ENCODE peak calls at places on chromosomes 13 and 19, in seven cellular contexts. J is amygdala; C is NCI-H2081; P is pons; X is stimulated activated CD8-positive, alpha-beta memory T cell treated with anti-CD3 and anti-CD28 coated beads, Interleukin-7, amount 100 ng/mL, for 48 hours; I is foreskin fibroblast; M is nucleus accumbens. L is an unnamed sample.

GRCh38 chr19:11373166-11373884 is 1.1 kb upstream of the SWSAP1 start:
- DNase-seq in M (peak), I (peak), P (peak), J (peak), X (no peak), C (peak), L (no peak)

GRCh38 chr13:110137677-110138008 is 169.3 kb downstream of the COL4A1 start:
- DNase-seq in M (no peak), C (peak), J (no peak), P (peak), I (no peak), X (peak), L (no peak)

GRCh38 chr13:100600915-100601314 is 12.3 kb upstream of the GGACT start:
- DNase-seq in X (no peak), P (no peak), J (no peak), C (no peak), I (no peak), M (no peak), L (no peak)

GRCh38 chr13:99677388-99677951 is 176.2 kb downstream of the TM9SF2 start:
- DNase-seq in X (no peak), J (no peak), I (no peak), C (peak), M (no peak), P (no peak), L (peak)

GRCh38 chr13:24228852-24229458 is 68.4 kb downstream of the SPATA13 start:
- DNase-seq in X (no peak), C (peak), P (peak), M (no peak), J (no peak), I (peak), L (no peak)

GRCh38 chr19:20423381-20424207 is 142.0 kb downstream of the ZNF737 start:
- DNase-seq in I (peak), P (peak), C (no peak), X (peak), J (peak), M (no peak), L (no peak)

GRCh38 chr13:82076421-82076820 is 1735.5 kb upstream of the SPRY2 start:
- DNase-seq in I (no peak), X (no peak), C (peak), P (no peak), M (no peak), J (no peak), L (no peak)

GRCh38 chr13:43058318-43058674 is 34.9 kb downstream of the DNAJC15 start:
- DNase-seq in I (peak), J (no peak), P (no peak), M (no peak), C (peak), X (peak), L (no peak)

GRCh38 chr19:41569481-41570150 is 6.3 kb upstream of the CEACAM21 start:
- DNase-seq in X (no peak), P (no peak), M (no peak), J (no peak), I (no peak), C (no peak), L (no peak)

GRCh38 chr19:47540748-47541147 is 25.9 kb upstream of the NAPA start:
- DNase-seq in C (no peak), J (no peak), I (peak), P (no peak), M (no peak), X (no peak), L (no peak)

GRCh38 chr19:41309225-41310030 is 544 bp upstream of the CCDC97 start:
- DNase-seq in X (no peak), J (no peak), C (no peak), I (peak), P (peak), M (no peak), L (no peak)

GRCh38 chr19:7494416-7495098 is 5.7 kb upstream of the PEX11G start:
- DNase-seq in J (peak), I (peak), M (peak), P (peak), C (no peak), X (no peak), L (no peak)

GRCh38 chr19:33998739-33999345 is 173.5 kb upstream of the LSM14A start:
- DNase-seq in X (no peak), C (no peak), J (no peak), P (peak), M (no peak), I (peak), L (no peak)

GRCh38 chr19:44696939-44697669 is 1.8 kb upstream of the CEACAM16 start:
- DNase-seq in P (no peak), C (no peak), M (no peak), I (no peak), X (no peak), J (no peak), L (no peak)

GRCh38 chr19:13633109-13633508 is 126.8 kb upstream of the CACNA1A start:
- DNase-seq in C (peak), P (no peak), X (no peak), I (peak), J (no peak), M (no peak), L (peak)

GRCh38 chr19:46746281-46746965 is at the start of gene STRN4:
- DNase-seq in P (no peak), M (no peak), C (peak), J (no peak), X (no peak), I (peak), L (no peak)

GRCh38 chr13:111372651-111373425 is 52.4 kb downstream of the TEX29 start:
- DNase-seq in C (no peak), M (no peak), I (no peak), X (peak), P (no peak), J (no peak), L (no peak)

GRCh38 chr19:32471811-32472210 is 66.2 kb downstream of the DPY19L3 start:
- DNase-seq in M (no peak), P (no peak), J (no peak), X (no peak), I (no peak), C (no peak), L (no peak)

GRCh38 chr13:21683034-21683733 is 12.3 kb downstream of the FGF9 start:
- DNase-seq in P (no peak), C (no peak), M (no peak), J (no peak), X (no peak), I (peak), L (no peak)

GRCh38 chr13:114111577-114111976 is 20.8 kb downstream of the RASA3 start:
- DNase-seq in P (no peak), C (no peak), M (no peak), J (no peak), I (peak), X (no peak), L (no peak)

GRCh38 chr13:39419866-39420265 is 183.1 kb downstream of the LHFPL6 start:
- DNase-seq in C (peak), P (no peak), X (no peak), M (no peak), I (no peak), J (no peak), L (no peak)

GRCh38 chr19:51076602-51077213 is 6.0 kb downstream of the KLK14 start:
- DNase-seq in P (no peak), X (no peak), J (no peak), M (no peak), C (no peak), I (no peak), L (no peak)

GRCh38 chr13:100667894-100668293 is 6.7 kb downstream of the TMTC4 start:
- DNase-seq in X (no peak), P (no peak), I (no peak), J (no peak), M (no peak), C (no peak), L (no peak)

GRCh38 chr13:83702021-83702420 is 180.3 kb downstream of the SLITRK1 start:
- DNase-seq in M (no peak), I (no peak), C (no peak), P (no peak), J (no peak), X (no peak), L (no peak)

GRCh38 chr19:7500811-7501450 is 12.1 kb upstream of the PEX11G start:
- DNase-seq in X (peak), J (peak), P (peak), C (peak), I (peak), M (peak), L (peak)

GRCh38 chr19:10191347-10191746 is 3.4 kb downstream of the DNMT1 start:
- DNase-seq in M (no peak), P (no peak), I (peak), J (no peak), X (no peak), C (no peak), L (no peak)

L was measured in DMS 273 treated with DMSO at 0.1 percent for 48 hours.